ENCODE peak calls at places on chromosomes 11 and 22, in eight cellular contexts. M is substantia nigra; E is HCT116; V is stimulated activated CD8-positive, alpha-beta memory T cell treated with anti-CD3 and anti-CD28 coated beads, Interleukin-15, amount 100 ng/mL, for 24 hours; I is neuronal stem cell; N is GF-D8; W is ELR; H is T-cell. D is an unnamed sample.

GRCh38 chr22:40434745-40435144 is 64.4 kb downstream of the SGSM3 start:
- DNase-seq in M (no peak), W (no peak), E (no peak), I (no peak), V (no peak), H (no peak), N (no peak), D (no peak)

GRCh38 chr11:118223992-118224391 is 819 bp downstream of the JAML start:
- DNase-seq in V (no peak), M (no peak), I (no peak), E (no peak), W (no peak), H (no peak), N (no peak), D (no peak)

GRCh38 chr11:126284829-126285228 is 1.9 kb downstream of the TIRAP start:
- DNase-seq in W (peak; percentile 97), I (no peak), E (no peak), N (no peak), M (no peak), V (peak; percentile 50), H (peak; percentile 75), D (peak; percentile 85)

GRCh38 chr11:114340311-114341131 is 44.3 kb downstream of the NNMT start:
- DNase-seq in V (no peak), E (peak; percentile 51), W (peak; percentile 87), M (no peak), N (peak; percentile 63), I (peak; percentile 45), H (peak; percentile 22), D (peak; percentile 70)

GRCh38 chr11:23502821-23503220 is 642.5 kb upstream of the CCDC179 start:
- DNase-seq in W (no peak), N (no peak), M (no peak), I (no peak), H (no peak), V (no peak), E (no peak), D (no peak)

GRCh38 chr22:49303781-49304461 is 523.8 kb downstream of the BRD1 start:
- DNase-seq in E (no peak), H (no peak), M (no peak), V (no peak), N (no peak), I (no peak), W (no peak), D (no peak)

GRCh38 chr22:26576026-26576680 is 13.8 kb downstream of the TPST2 start:
- DNase-seq in E (no peak), H (no peak), N (no peak), V (no peak), W (no peak), M (no peak), I (no peak), D (no peak)

GRCh38 chr11:19895776-19896175 is 183.1 kb downstream of the NAV2 start:
- DNase-seq in N (no peak), H (no peak), M (no peak), E (no peak), I (no peak), W (no peak), V (no peak), D (no peak)

GRCh38 chr11:86174101-86175046 is 70.2 kb upstream of the EED start:
- DNase-seq in E (no peak), W (peak; percentile 94), H (no peak), I (no peak), V (no peak), N (no peak), M (no peak), D (peak; percentile 99)

GRCh38 chr11:115939104-115939503 is 434.9 kb upstream of the CADM1 start:
- DNase-seq in H (no peak), E (no peak), M (no peak), I (no peak), N (no peak), V (no peak), W (no peak), D (no peak)

GRCh38 chr11:111443032-111443431 is 64.0 kb upstream of the POU2AF1 start:
- DNase-seq in H (no peak), I (no peak), E (no peak), M (no peak), V (no peak), W (no peak), N (no peak), D (no peak)

GRCh38 chr22:50604623-50605348 is 4.2 kb downstream of the MAPK8IP2 start:
- DNase-seq in E (no peak), V (no peak), N (no peak), M (no peak), I (no peak), H (no peak), W (no peak), D (no peak)

GRCh38 chr11:93476796-93477195 is 66.4 kb downstream of the SMCO4 start:
- DNase-seq in W (peak; percentile 74), E (no peak), H (no peak), I (no peak), N (no peak), V (no peak), M (no peak), D (no peak)

GRCh38 chr22:42283288-42284229 is 13.1 kb upstream of the TCF20 start:
- DNase-seq in W (no peak), V (no peak), E (no peak), I (peak; percentile 71), M (no peak), H (peak; percentile 34), N (no peak), D (no peak)

GRCh38 chr11:27350503-27350902 is 12.5 kb downstream of the CCDC34 start:
- DNase-seq in M (no peak), I (no peak), N (no peak), W (no peak), V (no peak), E (no peak), H (no peak), D (no peak)

GRCh38 chr11:61023086-61024035 is 51.9 kb downstream of the CD6 start:
- DNase-seq in M (no peak), W (no peak), E (no peak), I (no peak), V (no peak), H (peak; percentile 65), N (no peak), D (no peak)

GRCh38 chr11:66291706-66292542 is at the start of gene TMEM151A:
- DNase-seq in M (no peak), V (no peak), H (no peak), N (no peak), E (no peak), I (no peak), W (no peak), D (no peak)

GRCh38 chr11:131944709-131945108 is 574.3 kb downstream of the NTM start:
- DNase-seq in M (no peak), W (no peak), N (no peak), V (no peak), H (no peak), E (no peak), I (no peak), D (no peak)

GRCh38 chr11:23257088-23257487 is 396.8 kb upstream of the CCDC179 start:
- DNase-seq in N (no peak), W (no peak), E (no peak), V (no peak), M (no peak), I (no peak), H (no peak), D (no peak)

GRCh38 chr11:108224366-108224765 is 1.5 kb downstream of the ATM start:
- DNase-seq in M (no peak), I (no peak), H (no peak), N (no peak), V (no peak), E (no peak), W (no peak), D (no peak)

GRCh38 chr22:22884010-22884887 is 3.4 kb upstream of the IGLL5 start:
- DNase-seq in V (no peak), H (peak; percentile 66), N (peak; percentile 13), W (peak; percentile 60), E (peak; percentile 66), I (peak; percentile 52), M (peak; percentile 5), D (peak; percentile 33)

GRCh38 chr11:6319001-6319878 is 1.1 kb downstream of the CAVIN3 start:
- DNase-seq in H (no peak), I (no peak), N (no peak), E (no peak), V (no peak), W (peak; percentile 68), M (no peak), D (no peak)

GRCh38 chr11:125167954-125168821 is 3.6 kb downstream of the PKNOX2 start:
- DNase-seq in V (no peak), M (no peak), H (no peak), I (no peak), W (no peak), E (no peak), N (no peak), D (no peak)

GRCh38 chr11:131889760-131890620 is 519.6 kb downstream of the NTM start:
- DNase-seq in V (no peak), W (peak; percentile 18), I (no peak), E (no peak), M (no peak), H (no peak), N (no peak), D (no peak)

GRCh38 chr22:47201996-47202818 is 439.8 kb downstream of the TBC1D22A start:
- DNase-seq in N (no peak), M (no peak), V (no peak), I (no peak), H (no peak), E (no peak), W (no peak), D (no peak)

GRCh38 chr22:37316875-37317371 is 34.6 kb downstream of the CYTH4 start:
- DNase-seq in V (no peak), I (peak; percentile 88), M (peak; percentile 12), W (peak; percentile 93), H (peak; percentile 61), N (peak; percentile 18), E (peak; percentile 90), D (peak; percentile 50)

GRCh38 chr22:42171417-42171816 is 40.8 kb upstream of the CYP2D6 start:
- DNase-seq in H (no peak), M (no peak), E (no peak), W (no peak), I (no peak), N (no peak), V (no peak), D (no peak)

GRCh38 chr22:38830845-38831108 is 13.1 kb downstream of the NPTXR start:
- DNase-seq in I (no peak), H (no peak), W (no peak), N (no peak), E (no peak), V (no peak), M (no peak), D (no peak)

GRCh38 chr11:94762208-94762607 is 5.9 kb upstream of the AMOTL1 start:
- DNase-seq in W (peak; percentile 74), M (no peak), H (no peak), I (no peak), E (peak; percentile 34), N (no peak), V (no peak), D (no peak)

GRCh38 chr11:19712281-19713220 is at the start of gene NAV2:
- DNase-seq in H (peak; percentile 69), M (peak; percentile 74), V (peak; percentile 45), E (peak; percentile 66), I (peak; percentile 93), N (no peak), W (peak; percentile 94), D (no peak)

GRCh38 chr11:33899383-33900037 is 7.6 kb upstream of the LMO2 start:
- DNase-seq in N (no peak), V (no peak), I (no peak), M (no peak), H (no peak), W (peak; percentile 65), E (peak; percentile 43), D (peak; percentile 71)

GRCh38 chr11:117045196-117045595 is 53.0 kb downstream of the SIK3 start:
- DNase-seq in M (no peak), H (no peak), W (peak; percentile 34), V (no peak), N (no peak), E (no peak), I (no peak), D (no peak)

GRCh38 chr11:101407324-101407723 is 176.5 kb downstream of the TRPC6 start:
- DNase-seq in I (no peak), M (no peak), E (no peak), N (no peak), H (no peak), V (no peak), W (no peak), D (no peak)

GRCh38 chr22:46574993-46575914 is 37.8 kb upstream of the CELSR1 start:
- DNase-seq in E (peak; percentile 46), W (no peak), M (no peak), V (no peak), H (no peak), N (no peak), I (no peak), D (no peak)

D was measured in glomerular endothelial cell.